ENCODE peak calls at places on chromosomes 7 and 10, in seven cellular contexts. K is GM23338, M is psoas muscle, D is tibial artery, A is adipocyte, T is hepatocyte, S is astrocyte. Y is an unnamed sample.
A peak's percentile ranks its signal among the peaks of the same experiment; 100 is the strongest.

GRCh38 chr10:102775201-102775972 is 31.6 kb downstream of the WBP1L start:
- DNase-seq in D (peak; percentile 98), M (peak; percentile 91), A (no peak), S (no peak), T (peak; percentile 41), K (no peak), Y (no peak)

GRCh38 chr7:23205861-23206510 is 24.1 kb downstream of the NUP42 start:
- DNase-seq in T (no peak), S (no peak), A (no peak), D (no peak), K (peak; percentile 68), M (no peak), Y (no peak)

GRCh38 chr7:7808156-7808555 is 89.7 kb upstream of the RPA3 start:
- DNase-seq in M (no peak), D (no peak), S (peak; percentile 62), K (no peak), A (peak; percentile 57), T (peak; percentile 26), Y (no peak)

GRCh38 chr10:35843524-35844171 is 201.6 kb upstream of the FZD8 start:
- DNase-seq in D (no peak), A (no peak), T (no peak), K (peak; percentile 28), M (peak; percentile 39), S (no peak), Y (no peak)

GRCh38 chr10:53122265-53122664 is 349.7 kb upstream of the MBL2 start:
- DNase-seq in T (no peak), S (no peak), A (no peak), M (no peak), K (no peak), D (no peak), Y (no peak)

GRCh38 chr10:124210263-124210662 is 116.9 kb upstream of the CHST15 start:
- DNase-seq in M (no peak), K (no peak), S (no peak), A (no peak), D (no peak), T (no peak), Y (no peak)

GRCh38 chr7:55055479-55055878 is 36.7 kb downstream of the EGFR start:
- DNase-seq in A (peak; percentile 31), D (no peak), T (no peak), S (peak; percentile 66), K (no peak), M (no peak), Y (no peak)

GRCh38 chr7:27096756-27097514 is 1.1 kb upstream of the HOXA1 start:
- DNase-seq in S (peak; percentile 30), T (no peak), M (peak; percentile 68), K (peak; percentile 47), A (no peak), D (no peak), Y (peak; percentile 63)

DNA sequence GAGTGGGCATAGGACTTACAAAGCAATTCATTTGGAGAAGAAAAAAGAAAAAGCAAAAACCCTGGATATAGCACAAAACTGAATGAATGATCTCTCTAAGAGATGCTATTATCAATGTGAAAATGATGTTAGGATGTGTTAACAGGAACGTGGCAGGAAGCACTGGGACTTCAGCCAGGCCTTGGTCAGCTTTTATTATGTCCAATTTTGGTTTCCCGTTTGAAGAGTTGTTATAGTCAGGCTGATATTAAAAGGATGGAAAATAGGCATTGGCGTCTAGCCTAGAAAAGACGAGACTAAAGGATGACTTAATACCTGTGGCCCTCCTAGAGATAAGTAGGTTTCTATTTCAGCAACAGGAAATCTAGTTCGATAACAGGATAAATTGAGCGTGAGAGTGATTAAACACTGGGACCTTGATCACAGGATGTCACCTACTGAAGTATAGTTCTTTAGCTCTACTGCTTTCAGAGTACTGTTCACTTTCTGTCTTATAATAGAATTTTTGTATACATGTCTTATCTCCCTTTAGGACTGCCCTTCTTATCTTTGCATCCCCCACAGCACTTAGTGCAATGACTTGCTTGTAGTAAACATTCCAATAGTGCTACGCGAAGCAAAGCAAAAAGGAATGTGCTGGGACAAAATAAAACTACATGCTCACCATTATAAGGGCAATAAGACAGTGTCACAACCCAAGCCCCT is 99.8 kb upstream of the AGBL3 start:
- DNase-seq in S (peak; percentile 87), D (no peak), K (no peak), T (peak; percentile 38), A (peak; percentile 62), M (no peak), Y (no peak)
- H3K4me3 ChIP-seq in S (no peak overlapping the region), D (no peak overlapping the region), K (no peak overlapping the region), T (no peak overlapping the region), A (peak overlapping the region; percentile 66), M (no peak overlapping the region), Y (no peak overlapping the region)

GRCh38 chr7:112523871-112524270 is 43.1 kb downstream of the LSMEM1 start:
- DNase-seq in S (no peak), T (no peak), A (no peak), M (no peak), D (no peak), K (no peak), Y (no peak)
- H3K4me1 ChIP-seq in S (no peaks in the 10 kb centered on the region), T (no peaks in the 10 kb centered on the region), A (no peaks in the 10 kb centered on the region), M (no peaks in the 10 kb centered on the region), D (no peaks in the 10 kb centered on the region), K (no peaks in the 10 kb centered on the region), Y (no peaks in the 10 kb centered on the region)

GRCh38 chr7:31814187-31814586 is 127.2 kb downstream of the PPP1R17 start:
- DNase-seq in K (peak; percentile 37), A (peak; percentile 15), M (no peak), D (no peak), S (no peak), T (no peak), Y (no peak)
- H3K4me3 ChIP-seq in K (no peak overlapping the region), A (no peak overlapping the region), M (no peak overlapping the region), D (no peak overlapping the region), S (no peak overlapping the region), T (no peak overlapping the region), Y (no peak overlapping the region)

DNA sequence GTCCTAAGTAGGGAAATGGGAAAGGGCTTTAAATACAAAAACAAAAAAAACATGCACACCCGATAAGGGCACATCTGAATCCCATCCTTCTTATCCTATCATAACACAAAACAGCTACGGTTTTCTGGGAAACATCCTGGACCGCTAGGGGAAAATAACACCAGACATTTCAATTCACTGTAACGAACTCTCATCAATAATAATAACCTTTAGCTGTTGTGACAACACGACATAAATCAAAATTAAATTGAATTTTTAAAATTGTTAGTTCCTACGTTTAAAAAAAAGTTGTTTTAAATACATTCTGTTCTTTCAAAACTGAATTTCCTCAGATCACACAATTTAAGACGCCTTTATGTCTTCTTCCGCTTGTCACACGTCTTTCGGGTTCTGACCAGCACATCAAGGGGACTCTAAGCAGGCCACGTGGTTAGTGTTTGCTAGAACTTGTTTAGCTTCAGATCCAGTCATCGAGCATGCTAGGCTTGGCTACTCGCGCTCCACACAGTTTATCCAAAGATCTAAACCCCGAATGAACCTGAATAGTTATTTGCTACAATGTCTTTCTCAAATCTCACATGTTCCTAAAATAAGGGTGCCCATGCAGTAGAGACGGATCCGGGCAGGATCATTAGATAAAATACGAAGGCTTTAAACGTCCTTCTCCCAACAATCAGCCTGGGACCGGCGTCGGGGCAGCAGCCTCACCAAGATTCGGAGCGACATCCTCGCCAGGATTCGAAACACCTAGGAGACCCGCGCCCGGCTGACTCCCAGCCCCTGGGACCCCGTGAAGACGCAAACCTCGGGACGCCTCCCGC is 827 bp downstream of the IKZF5 start:
- DNase-seq in M (no peak), D (peak; percentile 68), S (peak; percentile 45), K (peak; percentile 66), T (peak; percentile 80), A (peak; percentile 84), Y (peak; percentile 49)
- H3K4me1 ChIP-seq in M (peaks cover 44% of the 10 kb centered on the region), D (no peaks in the 10 kb centered on the region), S (peaks cover 15% of the 10 kb centered on the region), K (peaks cover 13% of the 10 kb centered on the region), T (peaks cover 18% of the 10 kb centered on the region), A (peaks cover 18% of the 10 kb centered on the region), Y (peaks cover 2% of the 10 kb centered on the region)

GRCh38 chr10:5547684-5547933 is 22.8 kb downstream of the CALML3 start:
- DNase-seq in M (no peak), T (no peak), K (no peak), D (peak; percentile 66), A (no peak), S (no peak), Y (no peak)

GRCh38 chr10:5546891-5547683 is 22.3 kb downstream of the CALML3 start:
- DNase-seq in A (no peak), T (peak; percentile 55), D (peak; percentile 66), S (peak; percentile 58), M (no peak), K (no peak), Y (no peak)

GRCh38 chr10:5549462-5550249 is 24.9 kb downstream of the CALML3 start:
- DNase-seq in T (no peak), K (no peak), S (no peak), A (no peak), D (peak; percentile 23), M (peak; percentile 44), Y (no peak)

GRCh38 chr10:5545778-5546710 is 21.3 kb downstream of the CALML3 start:
- DNase-seq in T (peak; percentile 53), A (no peak), S (peak; percentile 87), D (peak; percentile 94), M (peak; percentile 76), K (no peak), Y (peak; percentile 64)

GRCh38 chr10:5547934-5548660 is 23.3 kb downstream of the CALML3 start:
- DNase-seq in D (peak; percentile 70), T (peak; percentile 48), M (peak; percentile 42), A (no peak), S (no peak), K (no peak), Y (peak; percentile 30)
- H3K4me3 ChIP-seq in D (peak overlapping the region; percentile 8), T (no peak overlapping the region), M (peak overlapping the region; percentile 36), A (peak overlapping the region; percentile 23), S (peak overlapping the region; percentile 25), K (no peak overlapping the region), Y (peak overlapping the region; percentile 42)

DNA sequence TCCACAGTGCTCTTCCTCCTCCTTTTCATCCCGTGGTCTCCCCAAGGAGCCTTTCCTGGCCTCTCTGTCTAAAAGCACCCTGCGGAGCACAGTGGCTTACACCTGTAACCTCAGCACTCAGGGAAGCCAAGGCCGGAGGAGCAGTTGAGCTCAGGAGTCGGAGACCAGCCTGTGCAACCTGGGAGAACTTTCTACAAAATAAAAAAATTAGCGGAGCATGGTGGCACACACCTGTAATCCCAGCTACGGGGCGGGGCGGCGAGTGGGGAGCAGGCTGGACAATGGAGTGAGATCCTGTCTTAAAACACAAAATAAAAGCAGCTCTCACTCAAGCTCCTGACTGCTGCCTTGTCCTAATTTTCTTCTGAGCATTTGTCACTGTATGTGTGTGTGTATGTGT is 1.4 kb upstream of the COBL start:
- DNase-seq in A (no peak), K (peak; percentile 43), S (no peak), T (no peak), D (no peak), M (no peak), Y (no peak)
- H3K4me1 ChIP-seq in A (peaks cover 7% of the 10 kb centered on the region), K (peaks cover 45% of the 10 kb centered on the region), S (peaks cover 8% of the 10 kb centered on the region), T (peaks cover 17% of the 10 kb centered on the region), D (no peaks in the 10 kb centered on the region), M (peaks cover 7% of the 10 kb centered on the region), Y (no peaks in the 10 kb centered on the region)

DNA sequence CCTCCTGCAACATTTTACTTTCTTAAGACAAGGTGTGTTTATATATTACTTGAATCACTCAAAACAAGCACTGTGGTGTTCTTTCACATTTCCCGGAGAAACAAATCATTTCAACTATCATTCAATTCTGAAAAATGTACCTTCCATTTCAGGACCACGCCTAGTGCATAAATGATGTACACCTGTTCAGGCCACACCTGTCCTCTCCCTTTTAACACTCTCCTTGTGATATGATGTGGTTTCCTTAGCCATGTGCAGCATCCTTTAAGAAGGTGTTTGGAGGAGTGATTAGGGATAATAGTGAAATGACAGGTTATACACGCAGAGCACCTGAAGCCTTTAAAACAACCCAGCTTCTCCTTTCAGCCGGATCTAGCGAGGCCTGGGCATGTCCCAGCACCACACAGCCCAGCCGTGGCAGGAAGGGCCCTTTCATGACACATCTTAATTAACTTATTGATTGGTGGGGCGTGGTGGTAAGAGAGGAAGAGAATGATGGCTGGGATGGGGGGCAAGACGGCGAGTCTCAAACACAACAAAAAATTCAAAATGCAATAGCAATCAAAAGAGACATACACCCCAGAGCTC is 26.9 kb downstream of the ABLIM1 start:
- DNase-seq in T (no peak), K (no peak), S (no peak), A (no peak), M (no peak), D (no peak), Y (no peak)
- H3K4me3 ChIP-seq in T (peak overlapping the region; percentile 80), K (peak overlapping the region; percentile 82), S (peak overlapping the region; percentile 81), A (peak overlapping the region; percentile 86), M (peak overlapping the region; percentile 67), D (peak overlapping the region; percentile 56), Y (peak overlapping the region; percentile 72)

Y was measured in SJCRH30.